ENCODE peak calls at places on chromosomes 12 and 14, in ten cellular contexts. E is choroid plexus epithelial cell; W is kidney; I is RCC 7860; M is activated T-helper 9 cell treated with anti-CD3 and anti-CD28 coated beads, Interleukin-2, amount 50 U/mL, for 16 hours; P is fibroblast of the conjunctiva; X is pons; Y is AG10803; A is ELR; D is B cell. F is an unnamed sample.

GRCh38 chr12:45827974-45828373 is 98.5 kb downstream of the ARID2 start:
- DNase-seq in E (no peak), W (no peak), I (no peak), M (no peak), P (no peak), X (no peak), Y (no peak), A (no peak), D (no peak), F (no peak)

GRCh38 chr14:92783813-92784431 is 10.2 kb upstream of the GOLGA5 start:
- DNase-seq in E (peak), W (no peak), I (peak), M (no peak), P (peak), X (peak), Y (peak), A (peak), D (peak), F (peak)

GRCh38 chr14:50397461-50398196 is 948 bp upstream of the CDKL1 start:
- DNase-seq in E (no peak), W (no peak), I (peak), M (no peak), P (no peak), X (no peak), Y (peak), A (peak), D (no peak), F (no peak)

GRCh38 chr12:93664573-93665138 is 12.5 kb upstream of the CRADD start:
- DNase-seq in E (peak), W (no peak), I (no peak), M (no peak), P (no peak), X (no peak), Y (peak), A (peak), D (no peak), F (no peak)

GRCh38 chr14:78043349-78043748 is 126.8 kb upstream of the NRXN3 start:
- DNase-seq in E (no peak), W (no peak), I (no peak), M (no peak), P (no peak), X (no peak), Y (no peak), A (no peak), D (no peak), F (no peak)

GRCh38 chr14:73249564-73250316 is 12.4 kb downstream of the PAPLN start:
- DNase-seq in E (no peak), W (peak), I (no peak), M (no peak), P (no peak), X (no peak), Y (no peak), A (no peak), D (no peak), F (no peak)

GRCh38 chr14:75205586-75205985 is 29.2 kb upstream of the TMED10 start:
- DNase-seq in E (peak), W (no peak), I (peak), M (no peak), P (no peak), X (no peak), Y (peak), A (peak), D (no peak), F (no peak)

GRCh38 chr12:2351129-2351528 is 298.3 kb downstream of the CACNA1C start:
- DNase-seq in E (no peak), W (no peak), I (no peak), M (no peak), P (no peak), X (no peak), Y (no peak), A (no peak), D (no peak), F (no peak)

GRCh38 chr12:106508966-106509365 is 73.8 kb upstream of the RFX4 start:
- DNase-seq in E (no peak), W (no peak), I (no peak), M (no peak), P (no peak), X (no peak), Y (peak), A (no peak), D (no peak), F (no peak)

GRCh38 chr12:79933580-79934264 is 1.2 kb downstream of the PPP1R12A start:
- DNase-seq in E (peak), W (no peak), I (no peak), M (no peak), P (no peak), X (peak), Y (peak), A (peak), D (peak), F (peak)

GRCh38 chr14:38254565-38255407 is 1.1 kb downstream of the CLEC14A start:
- DNase-seq in E (no peak), W (no peak), I (no peak), M (no peak), P (no peak), X (no peak), Y (peak), A (no peak), D (no peak), F (no peak)

GRCh38 chr12:107641154-107641553 is 44.4 kb upstream of the PWP1 start:
- DNase-seq in E (no peak), W (no peak), I (no peak), M (no peak), P (no peak), X (no peak), Y (no peak), A (no peak), D (no peak), F (no peak)

GRCh38 chr14:62894736-62895135 is 150.5 kb downstream of the KCNH5 start:
- DNase-seq in E (no peak), W (no peak), I (no peak), M (no peak), P (no peak), X (no peak), Y (no peak), A (no peak), D (no peak), F (no peak)

GRCh38 chr14:51472881-51473280 is 178.8 kb upstream of the FRMD6 start:
- DNase-seq in E (no peak), W (no peak), I (peak), M (no peak), P (no peak), X (no peak), Y (peak), A (no peak), D (no peak), F (no peak)

GRCh38 chr14:25108959-25109358 is 59.0 kb upstream of the STXBP6 start:
- DNase-seq in E (peak), W (no peak), I (no peak), M (no peak), P (no peak), X (no peak), Y (peak), A (no peak), D (no peak), F (no peak)

GRCh38 chr12:3038166-3038565 is 39.0 kb upstream of the TSPAN9 start:
- DNase-seq in E (no peak), W (peak), I (no peak), M (no peak), P (no peak), X (no peak), Y (no peak), A (no peak), D (no peak), F (no peak)

GRCh38 chr12:8996682-8997405 is 7.5 kb downstream of the KLRG1 start:
- DNase-seq in E (peak), W (no peak), I (peak), M (no peak), P (no peak), X (peak), Y (peak), A (peak), D (no peak), F (no peak)

GRCh38 chr12:12474931-12475485 is 87.7 kb downstream of the DUSP16 start:
- DNase-seq in E (peak), W (no peak), I (no peak), M (peak), P (no peak), X (no peak), Y (no peak), A (peak), D (no peak), F (no peak)

GRCh38 chr14:102540310-102541028 is 30.9 kb upstream of the ANKRD9 start:
- DNase-seq in E (peak), W (no peak), I (no peak), M (no peak), P (no peak), X (no peak), Y (no peak), A (no peak), D (no peak), F (no peak)

GRCh38 chr12:109951751-109952150 is 44.4 kb downstream of the GIT2 start:
- DNase-seq in E (peak), W (peak), I (peak), M (no peak), P (peak), X (no peak), Y (peak), A (peak), D (no peak), F (no peak)

GRCh38 chr12:93094988-93095737 is 166.1 kb upstream of the EEA1 start:
- DNase-seq in E (no peak), W (no peak), I (no peak), M (no peak), P (no peak), X (no peak), Y (no peak), A (peak), D (peak), F (no peak)

GRCh38 chr14:31858868-31859267 is 218.2 kb upstream of the ARHGAP5 start:
- DNase-seq in E (peak), W (no peak), I (no peak), M (no peak), P (no peak), X (no peak), Y (no peak), A (peak), D (no peak), F (no peak)

GRCh38 chr14:101359221-101360044 is 201.9 kb upstream of the DIO3 start:
- DNase-seq in E (peak), W (no peak), I (no peak), M (no peak), P (no peak), X (no peak), Y (peak), A (peak), D (no peak), F (no peak)

GRCh38 chr12:15558915-15559528 is 230.2 kb downstream of the EPS8 start:
- DNase-seq in E (peak), W (no peak), I (peak), M (no peak), P (peak), X (no peak), Y (peak), A (peak), D (no peak), F (no peak)

GRCh38 chr14:87772854-87773253 is 220.1 kb downstream of the GALC start:
- DNase-seq in E (no peak), W (no peak), I (no peak), M (no peak), P (no peak), X (no peak), Y (no peak), A (no peak), D (no peak), F (no peak)

GRCh38 chr12:106163712-106164111 is 25.0 kb upstream of the NUAK1 start:
- DNase-seq in E (no peak), W (no peak), I (no peak), M (no peak), P (no peak), X (no peak), Y (no peak), A (no peak), D (no peak), F (no peak)

GRCh38 chr12:132558861-132559623 is 51.3 kb downstream of the LRCOL1 start:
- DNase-seq in E (no peak), W (no peak), I (peak), M (no peak), P (no peak), X (no peak), Y (no peak), A (no peak), D (peak), F (peak)

GRCh38 chr14:106215229-106215628 is 688.8 kb downstream of the TMEM121 start:
- DNase-seq in E (no peak), W (no peak), I (no peak), M (no peak), P (no peak), X (no peak), Y (no peak), A (no peak), D (no peak), F (no peak)

GRCh38 chr12:13404111-13404628 is 207.6 kb downstream of the EMP1 start:
- DNase-seq in E (no peak), W (no peak), I (no peak), M (no peak), P (no peak), X (no peak), Y (no peak), A (no peak), D (no peak), F (no peak)

GRCh38 chr14:51855234-51855633 is 5.2 kb upstream of the GNG2 start:
- DNase-seq in E (peak), W (no peak), I (no peak), M (no peak), P (no peak), X (no peak), Y (peak), A (peak), D (no peak), F (no peak)

GRCh38 chr12:106112094-106112822 is 26.5 kb downstream of the NUAK1 start:
- DNase-seq in E (no peak), W (no peak), I (peak), M (no peak), P (no peak), X (peak), Y (no peak), A (no peak), D (no peak), F (no peak)

GRCh38 chr12:107844312-107844921 is 69.9 kb downstream of the ASCL4 start:
- DNase-seq in E (no peak), W (peak), I (no peak), M (no peak), P (no peak), X (no peak), Y (no peak), A (no peak), D (peak), F (no peak)

GRCh38 chr12:52980096-52980694 is 26.1 kb upstream of the EIF4B start:
- DNase-seq in E (no peak), W (no peak), I (no peak), M (no peak), P (no peak), X (no peak), Y (no peak), A (no peak), D (no peak), F (no peak)

F was measured in DND-41.